ENCODE peak calls at places on chromosomes 6 and 20, in four cellular contexts. One of them, this sample, is unnamed.

GRCh38 chr6:92770540-92770939 is 648.8 kb downstream of the EPHA7 start:
- DNase-seq in GM12878: no peak
- DNase-seq in GM12891: no peak
- DNase-seq in K562: no peak
- DNase-seq in this sample: no peak

GRCh38 chr20:45181639-45182038 is 6.9 kb downstream of the PI3 start:
- DNase-seq in GM12878: no peak
- DNase-seq in GM12891: no peak
- DNase-seq in K562: no peak
- DNase-seq in this sample: no peak

GRCh38 chr6:42199106-42199981 is 4.6 kb upstream of the GUCA1B start:
- DNase-seq in GM12878: no peak
- DNase-seq in GM12891: no peak
- DNase-seq in K562: peak
- DNase-seq in this sample: no peak

GRCh38 chr6:28658475-28659249 is 133.0 kb downstream of the GPX5 start:
- DNase-seq in GM12878: no peak
- DNase-seq in GM12891: no peak
- DNase-seq in K562: no peak
- DNase-seq in this sample: no peak

GRCh38 chr20:2387180-2387577 is 6.5 kb downstream of the TGM6 start:
- DNase-seq in GM12878: peak
- DNase-seq in GM12891: no peak
- DNase-seq in K562: peak
- DNase-seq in this sample: no peak

GRCh38 chr6:90483116-90483839 is 103.6 kb downstream of the MAP3K7 start:
- DNase-seq in GM12878: no peak
- DNase-seq in GM12891: no peak
- DNase-seq in K562: no peak
- DNase-seq in this sample: no peak

GRCh38 chr6:92708270-92708669 is 711.1 kb downstream of the EPHA7 start:
- DNase-seq in GM12878: no peak
- DNase-seq in GM12891: no peak
- DNase-seq in K562: no peak
- DNase-seq in this sample: no peak

GRCh38 chr20:46649650-46649949 is 1.7 kb downstream of the SLC13A3 start:
- DNase-seq in GM12878: no peak
- DNase-seq in GM12891: no peak
- DNase-seq in K562: no peak
- DNase-seq in this sample: no peak

GRCh38 chr6:89985744-89986493 is 91.7 kb downstream of the GJA10 start:
- DNase-seq in GM12878: no peak
- DNase-seq in GM12891: no peak
- DNase-seq in K562: peak
- DNase-seq in this sample: no peak

GRCh38 chr6:44061375-44062104 is 65.7 kb downstream of the MRPL14 start:
- DNase-seq in GM12878: no peak
- DNase-seq in GM12891: no peak
- DNase-seq in K562: no peak
- DNase-seq in this sample: no peak

GRCh38 chr20:37383229-37383989 is 37.5 kb downstream of the SRC start:
- DNase-seq in GM12878: no peak
- DNase-seq in GM12891: no peak
- DNase-seq in K562: no peak
- DNase-seq in this sample: no peak

GRCh38 chr6:156450421-156450820 is 326.8 kb upstream of the ARID1B start:
- DNase-seq in GM12878: no peak
- DNase-seq in GM12891: no peak
- DNase-seq in K562: no peak
- DNase-seq in this sample: no peak

GRCh38 chr6:36929607-36930006 is 24.9 kb upstream of the PI16 start:
- DNase-seq in GM12878: no peak
- DNase-seq in GM12891: no peak
- DNase-seq in K562: no peak
- DNase-seq in this sample: no peak

GRCh38 chr6:11272491-11273192 is 40.2 kb upstream of the NEDD9 start:
- DNase-seq in GM12878: no peak
- DNase-seq in GM12891: no peak
- DNase-seq in K562: no peak
- DNase-seq in this sample: no peak

GRCh38 chr20:1696521-1697209 is 39.1 kb upstream of the SIRPG start:
- DNase-seq in GM12878: no peak
- DNase-seq in GM12891: no peak
- DNase-seq in K562: no peak
- DNase-seq in this sample: no peak

GRCh38 chr20:38863024-38863851 is 57.7 kb downstream of the PPP1R16B start:
- DNase-seq in GM12878: peak
- DNase-seq in GM12891: peak
- DNase-seq in K562: peak
- DNase-seq in this sample: peak

GRCh38 chr6:30795549-30796293 is 51.4 kb upstream of the IER3 start:
- DNase-seq in GM12878: no peak
- DNase-seq in GM12891: no peak
- DNase-seq in K562: no peak
- DNase-seq in this sample: peak

GRCh38 chr6:20095436-20095835 is 116.8 kb downstream of the MBOAT1 start:
- DNase-seq in GM12878: no peak
- DNase-seq in GM12891: no peak
- DNase-seq in K562: no peak
- DNase-seq in this sample: no peak

GRCh38 chr20:49534314-49534713 is 33.6 kb downstream of the PTGIS start:
- DNase-seq in GM12878: peak
- DNase-seq in GM12891: peak
- DNase-seq in K562: peak
- DNase-seq in this sample: peak

GRCh38 chr6:14458669-14459266 is 341.2 kb downstream of the CD83 start:
- DNase-seq in GM12878: no peak
- DNase-seq in GM12891: no peak
- DNase-seq in K562: no peak
- DNase-seq in this sample: no peak

GRCh38 chr20:36377348-36378326 is 71.5 kb downstream of the DLGAP4 start:
- DNase-seq in GM12878: no peak
- DNase-seq in GM12891: no peak
- DNase-seq in K562: no peak
- DNase-seq in this sample: no peak

GRCh38 chr6:84902354-84902928 is 138.0 kb upstream of the TBX18 start:
- DNase-seq in GM12878: no peak
- DNase-seq in GM12891: no peak
- DNase-seq in K562: no peak
- DNase-seq in this sample: no peak

GRCh38 chr6:3873051-3873450 is 23.9 kb downstream of the FAM50B start:
- DNase-seq in GM12878: no peak
- DNase-seq in GM12891: no peak
- DNase-seq in K562: no peak
- DNase-seq in this sample: no peak

GRCh38 chr6:41427642-41428401 is 92.4 kb downstream of the NCR2 start:
- DNase-seq in GM12878: no peak
- DNase-seq in GM12891: no peak
- DNase-seq in K562: no peak
- DNase-seq in this sample: no peak

GRCh38 chr6:31356216-31356945 is 598 bp downstream of the HLA-B start:
- DNase-seq in GM12878: no peak
- DNase-seq in GM12891: no peak
- DNase-seq in K562: no peak
- DNase-seq in this sample: no peak

GRCh38 chr6:137497722-137498463 is 3.7 kb upstream of the OLIG3 start:
- DNase-seq in GM12878: no peak
- DNase-seq in GM12891: peak
- DNase-seq in K562: no peak
- DNase-seq in this sample: no peak

GRCh38 chr20:57650756-57651483 is 30.7 kb upstream of the ZBP1 start:
- DNase-seq in GM12878: no peak
- DNase-seq in GM12891: no peak
- DNase-seq in K562: no peak
- DNase-seq in this sample: no peak

GRCh38 chr6:138318741-138319375 is 58.8 kb upstream of the SMIM28 start:
- DNase-seq in GM12878: no peak
- DNase-seq in GM12891: no peak
- DNase-seq in K562: no peak
- DNase-seq in this sample: no peak

GRCh38 chr20:59135093-59135492 is 28.5 kb upstream of the ZNF831 start:
- DNase-seq in GM12878: no peak
- DNase-seq in GM12891: no peak
- DNase-seq in K562: no peak
- DNase-seq in this sample: no peak

GRCh38 chr6:105795913-105796517 is 290.1 kb upstream of the PRDM1 start:
- DNase-seq in GM12878: no peak
- DNase-seq in GM12891: no peak
- DNase-seq in K562: no peak
- DNase-seq in this sample: no peak

GRCh38 chr6:142482973-142483372 is 181.2 kb downstream of the ADGRG6 start:
- DNase-seq in GM12878: no peak
- DNase-seq in GM12891: no peak
- DNase-seq in K562: no peak
- DNase-seq in this sample: peak

GRCh38 chr20:56893206-56893605 is 264.1 kb downstream of the TFAP2C start:
- DNase-seq in GM12878: no peak
- DNase-seq in GM12891: no peak
- DNase-seq in K562: peak
- DNase-seq in this sample: no peak

GRCh38 chr6:35427851-35428321 is 24.3 kb upstream of the FANCE start:
- DNase-seq in GM12878: no peak
- DNase-seq in GM12891: no peak
- DNase-seq in K562: no peak
- DNase-seq in this sample: no peak

GRCh38 chr6:33985947-33986346 is 159.9 kb downstream of the GRM4 start:
- DNase-seq in GM12878: no peak
- DNase-seq in GM12891: no peak
- DNase-seq in K562: no peak
- DNase-seq in this sample: no peak

GRCh38 chr6:33987531-33988021 is 158.3 kb downstream of the GRM4 start:
- DNase-seq in GM12878: no peak
- DNase-seq in GM12891: no peak
- DNase-seq in K562: no peak
- DNase-seq in this sample: no peak

GRCh38 chr6:33990061-33990541 is 155.8 kb downstream of the GRM4 start:
- DNase-seq in GM12878: no peak
- DNase-seq in GM12891: no peak
- DNase-seq in K562: no peak
- DNase-seq in this sample: no peak

GRCh38 chr6:33989016-33989854 is 156.7 kb downstream of the GRM4 start:
- DNase-seq in GM12878: no peak
- DNase-seq in GM12891: no peak
- DNase-seq in K562: no peak
- DNase-seq in this sample: no peak

GRCh38 chr6:33988121-33989015 is 157.5 kb downstream of the GRM4 start:
- DNase-seq in GM12878: no peak
- DNase-seq in GM12891: no peak
- DNase-seq in K562: no peak
- DNase-seq in this sample: no peak
- TF ChIP-seq SPI1 in GM12878: no peak
- TF ChIP-seq SPI1 in GM12891: no peak
- TF ChIP-seq SPI1 in K562: no peak
- TF ChIP-seq SPI1 in this sample: no peak

DNA sequence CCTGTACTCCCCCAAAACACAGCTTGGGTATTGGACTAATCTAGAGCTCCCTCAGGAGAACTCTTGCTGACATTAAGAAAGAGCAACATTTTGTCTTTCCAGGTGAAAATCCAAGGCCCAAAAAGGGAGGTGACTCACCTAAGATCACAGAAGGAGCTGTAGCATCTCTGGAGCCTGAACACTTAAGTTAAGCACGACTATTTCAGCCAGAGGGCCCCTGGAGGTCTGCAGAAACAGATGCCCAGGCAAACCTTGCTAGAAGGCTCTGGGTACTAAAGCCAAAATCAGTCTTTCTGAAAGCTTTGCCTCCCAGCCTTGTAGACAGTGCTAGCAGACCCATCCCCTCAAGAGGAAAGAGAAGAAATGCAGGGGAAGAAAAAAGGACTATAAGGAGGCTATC is 8.8 kb downstream of the EDN1 start:
- DNase-seq in GM12878: no peak
- DNase-seq in GM12891: no peak
- DNase-seq in K562: no peak
- DNase-seq in this sample: no peak
- TF ChIP-seq SPI1 in GM12878: no peak
- TF ChIP-seq SPI1 in GM12891: no peak
- TF ChIP-seq SPI1 in K562: no peak
- TF ChIP-seq SPI1 in this sample: no peak

GRCh38 chr6:170048615-170049256 is 242.1 kb downstream of the DLL1 start:
- DNase-seq in GM12878: no peak
- DNase-seq in GM12891: no peak
- DNase-seq in K562: no peak
- DNase-seq in this sample: peak
- TF ChIP-seq SPI1 in GM12878: no peak
- TF ChIP-seq SPI1 in GM12891: no peak
- TF ChIP-seq SPI1 in K562: peak
- TF ChIP-seq SPI1 in this sample: peak

GRCh38 chr6:18473765-18474164 is 86.6 kb downstream of the RNF144B start:
- DNase-seq in GM12878: no peak
- DNase-seq in GM12891: no peak
- DNase-seq in K562: no peak
- DNase-seq in this sample: peak

GRCh38 chr6:18468162-18468843 is 81.2 kb downstream of the RNF144B start:
- DNase-seq in GM12878: no peak
- DNase-seq in GM12891: no peak
- DNase-seq in K562: no peak
- DNase-seq in this sample: no peak

GRCh38 chr6:18467741-18468140 is 80.6 kb downstream of the RNF144B start:
- DNase-seq in GM12878: no peak
- DNase-seq in GM12891: no peak
- DNase-seq in K562: no peak
- DNase-seq in this sample: no peak

GRCh38 chr6:18469486-18469885 is 82.3 kb downstream of the RNF144B start:
- DNase-seq in GM12878: no peak
- DNase-seq in GM12891: no peak
- DNase-seq in K562: no peak
- DNase-seq in this sample: no peak

GRCh38 chr6:18471232-18471964 is 84.2 kb downstream of the RNF144B start:
- DNase-seq in GM12878: no peak
- DNase-seq in GM12891: no peak
- DNase-seq in K562: no peak
- DNase-seq in this sample: no peak
- TF ChIP-seq SPI1 in GM12878: no peak
- TF ChIP-seq SPI1 in GM12891: no peak
- TF ChIP-seq SPI1 in K562: no peak
- TF ChIP-seq SPI1 in this sample: no peak

GRCh38 chr6:104306206-104306605 is 553.5 kb downstream of the HACE1 start:
- DNase-seq in GM12878: no peak
- DNase-seq in GM12891: no peak
- DNase-seq in K562: no peak
- DNase-seq in this sample: no peak

GRCh38 chr6:104301921-104302320 is 557.8 kb downstream of the HACE1 start:
- DNase-seq in GM12878: no peak
- DNase-seq in GM12891: no peak
- DNase-seq in K562: no peak
- DNase-seq in this sample: no peak

GRCh38 chr6:104305206-104305605 is 554.5 kb downstream of the HACE1 start:
- DNase-seq in GM12878: no peak
- DNase-seq in GM12891: no peak
- DNase-seq in K562: no peak
- DNase-seq in this sample: no peak
- TF ChIP-seq SPI1 in GM12878: no peak
- TF ChIP-seq SPI1 in GM12891: no peak
- TF ChIP-seq SPI1 in K562: no peak
- TF ChIP-seq SPI1 in this sample: no peak